ENCODE peak calls at places on chromosomes 2 and 18, in five cellular contexts. O is cardiac fibroblast, U is left lung, X is lung, J is fibroblast of mammary gland. C is an unnamed sample.

GRCh38 chr18:37634516-37634915 is 68.9 kb upstream of the CELF4 start:
- DNase-seq in X (peak), U (no peak), J (no peak), O (no peak), C (no peak)

GRCh38 chr18:55318864-55319516 is 269.0 kb downstream of the TCF4 start:
- DNase-seq in X (no peak), O (peak), J (peak), U (no peak), C (peak)

GRCh38 chr2:134693359-134694330 is 25.2 kb downstream of the TMEM163 start:
- DNase-seq in X (no peak), U (no peak), O (no peak), J (no peak), C (no peak)

GRCh38 chr2:205375453-205375852 is 306.8 kb upstream of the NRP2 start:
- DNase-seq in J (peak), O (no peak), X (no peak), U (no peak), C (no peak)

GRCh38 chr2:178870703-178871102 is 63.5 kb upstream of the TTN start:
- DNase-seq in X (no peak), O (peak), U (no peak), J (peak), C (peak)

GRCh38 chr2:32743480-32744236 is 115.8 kb downstream of the TTC27 start:
- DNase-seq in J (no peak), O (no peak), X (no peak), U (no peak), C (peak)

GRCh38 chr2:80852079-80852807 is 547.7 kb upstream of the LRRTM1 start:
- DNase-seq in U (no peak), O (no peak), X (no peak), J (no peak), C (no peak)

GRCh38 chr2:239193925-239194687 is 206.7 kb downstream of the HDAC4 start:
- DNase-seq in U (peak), X (no peak), O (no peak), J (peak), C (peak)

GRCh38 chr2:207334631-207335371 is 169.1 kb upstream of the KLF7 start:
- DNase-seq in O (peak), U (peak), J (peak), X (peak), C (peak)

GRCh38 chr2:65351234-65351947 is 81.0 kb downstream of the SPRED2 start:
- DNase-seq in J (no peak), U (peak), O (peak), X (no peak), C (peak)

GRCh38 chr2:68045337-68045736 is 17.5 kb downstream of the C1D start:
- DNase-seq in U (no peak), X (no peak), J (no peak), O (no peak), C (no peak)

DNA sequence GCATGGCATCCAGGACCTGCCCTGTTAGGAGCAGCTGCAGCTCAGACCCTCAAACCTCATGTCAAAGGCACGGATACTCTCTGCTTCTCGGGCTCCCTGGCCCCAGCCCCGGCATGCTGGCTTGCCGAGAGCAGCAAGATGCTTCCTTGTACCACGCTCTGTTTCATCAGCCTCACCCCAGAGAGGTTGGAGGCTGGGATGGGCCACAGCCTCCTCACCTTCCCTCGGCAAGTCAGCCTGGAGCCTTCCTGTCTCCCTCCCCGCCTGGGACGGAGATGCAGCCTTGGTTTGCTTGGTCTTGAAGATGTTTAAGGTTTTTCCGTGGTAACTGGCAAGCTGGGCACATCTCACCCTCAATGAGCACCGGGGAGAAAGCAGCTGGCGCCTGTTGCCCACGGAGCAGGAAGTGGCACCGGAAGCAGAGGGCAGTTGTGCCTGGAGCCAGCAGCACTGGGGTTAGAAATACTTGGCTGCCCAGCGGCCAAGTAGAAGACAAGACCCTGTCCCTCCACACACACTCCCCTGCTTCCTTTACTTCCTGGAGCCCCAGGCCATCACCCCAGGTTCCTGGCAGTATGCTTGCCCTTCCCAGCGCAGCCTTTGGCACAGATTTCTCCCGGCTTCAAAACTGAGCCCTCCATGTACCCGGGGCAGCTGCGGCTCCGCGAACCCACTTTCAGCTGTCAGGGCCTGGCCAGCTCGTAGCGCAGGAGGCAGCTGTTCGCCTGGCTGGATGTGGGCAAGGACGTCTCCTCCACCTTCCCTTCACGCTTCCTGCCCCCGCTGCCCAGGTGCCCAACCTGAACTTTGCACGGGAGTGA is 17.4 kb downstream of the FBLN7 start:
- DNase-seq in J (no peak), U (no peak), X (no peak), O (no peak), C (no peak)
- H3K4me3 ChIP-seq in J (no peak), U (no peak), X (no peak), O (no peak), C (no peak)

GRCh38 chr2:153622285-153622684 is 143.7 kb upstream of the RPRM start:
- DNase-seq in O (no peak), U (no peak), X (no peak), J (no peak), C (no peak)
- TF ChIP-seq CTCF in O (no peak), U (no peak), X (no peak), J (no peak), C (no peak)

DNA sequence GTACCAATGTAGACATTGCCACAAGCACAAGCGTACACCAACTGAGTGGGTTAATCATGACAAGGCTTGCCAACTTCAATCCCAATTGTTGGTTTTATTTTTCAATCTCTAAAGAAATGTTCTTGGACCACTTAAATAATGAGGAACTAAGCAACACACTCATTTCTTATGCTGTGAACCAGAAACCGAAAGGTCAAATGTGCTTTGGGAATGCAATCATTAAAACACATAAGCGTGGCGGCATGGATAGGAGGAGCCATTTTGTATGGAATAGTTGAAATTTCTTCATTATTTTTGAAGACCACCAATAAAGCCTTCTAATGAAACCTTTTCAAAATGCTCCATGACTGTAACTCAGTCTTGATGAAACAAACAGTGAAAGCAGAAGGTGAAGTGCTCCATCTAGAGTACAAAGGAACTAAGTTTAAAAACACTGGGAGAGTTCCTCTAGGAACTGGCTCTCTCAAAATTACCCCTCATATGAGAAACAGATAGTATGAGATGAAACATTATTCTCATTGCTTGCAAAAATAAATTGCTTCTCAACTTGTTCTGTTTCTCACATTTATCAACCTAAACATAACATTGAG is 113.2 kb upstream of the CHST9 start:
- DNase-seq in O (no peak), J (no peak), X (no peak), U (no peak), C (no peak)
- H3K4me3 ChIP-seq in O (no peak), J (no peak), X (no peak), U (no peak), C (no peak)

DNA sequence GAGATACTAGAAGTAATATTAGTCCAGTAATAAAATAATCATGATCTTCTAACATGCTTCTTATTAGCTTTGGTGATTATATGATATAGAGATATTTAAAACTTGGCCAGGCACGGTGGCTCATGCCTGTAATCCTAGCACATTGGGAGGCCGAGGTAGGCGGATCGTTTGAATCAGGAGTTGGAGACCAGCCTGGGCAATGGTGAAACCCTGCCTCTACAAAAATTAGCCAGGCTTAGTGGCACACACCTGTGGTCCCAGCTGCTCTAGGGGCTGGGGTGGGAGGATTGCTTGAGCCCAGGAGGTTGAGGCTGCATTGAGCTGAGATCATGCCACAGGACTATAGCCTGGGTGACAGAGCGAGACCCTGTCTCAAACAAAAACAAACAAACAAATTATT is 87.0 kb downstream of the WDR7 start:
- DNase-seq in U (no peak), J (no peak), O (no peak), X (no peak), C (no peak)
- TF ChIP-seq CTCF in U (no peak), J (no peak), O (no peak), X (no peak), C (no peak)

GRCh38 chr2:233358335-233358734 is 4.0 kb downstream of the DGKD start:
- DNase-seq in X (no peak), J (no peak), O (no peak), U (no peak), C (no peak)

GRCh38 chr2:233359823-233360222 is 5.5 kb downstream of the DGKD start:
- DNase-seq in O (no peak), U (no peak), X (no peak), J (no peak), C (no peak)

GRCh38 chr2:233360771-233361176 is 6.5 kb downstream of the DGKD start:
- DNase-seq in X (no peak), U (no peak), J (no peak), O (no peak), C (no peak)

GRCh38 chr2:233356546-233357308 is 2.4 kb downstream of the DGKD start:
- DNase-seq in J (no peak), X (no peak), O (no peak), U (no peak), C (no peak)

GRCh38 chr2:233358864-233359386 is 4.6 kb downstream of the DGKD start:
- DNase-seq in X (no peak), U (no peak), O (no peak), J (no peak), C (no peak)
- H3K4me3 ChIP-seq in X (no peak), U (no peak), O (no peak), J (no peak), C (no peak)

DNA sequence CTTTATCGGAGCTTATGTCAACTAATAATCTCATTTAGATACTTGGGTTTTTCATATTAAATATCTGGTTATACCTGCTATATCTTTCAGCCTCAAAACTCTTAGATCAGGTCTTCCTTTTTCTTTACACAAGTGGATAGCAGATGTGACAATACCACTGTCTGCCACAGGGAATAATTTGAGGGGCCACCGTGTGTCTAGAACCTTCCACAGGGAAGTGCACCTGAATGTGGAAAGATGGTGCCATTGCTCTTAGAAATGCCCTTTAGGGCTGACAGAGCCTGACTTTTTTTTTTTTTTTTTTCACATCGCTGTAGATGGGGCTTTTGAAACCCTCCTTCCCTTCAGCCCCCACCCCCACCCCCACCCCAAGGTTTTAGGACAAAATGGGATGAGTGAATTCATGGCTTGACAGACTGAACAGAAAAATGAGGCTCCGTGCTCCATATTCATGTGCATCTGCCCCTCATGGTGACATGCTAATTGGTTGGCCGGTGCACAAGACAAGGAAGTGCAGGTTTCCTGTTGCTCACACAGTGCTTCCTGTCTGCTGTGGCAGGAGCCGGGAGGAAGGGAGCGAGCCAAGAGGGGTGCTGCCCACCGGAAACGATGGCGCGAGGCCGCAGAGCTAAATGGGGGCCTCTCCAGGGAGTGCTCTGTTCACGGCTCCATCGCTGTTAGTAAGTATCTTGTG is 246.0 kb downstream of the LDLRAD4 start:
- DNase-seq in J (no peak), X (peak), U (peak), O (no peak), C (peak)
- TF ChIP-seq CTCF in J (no peak), X (no peak), U (no peak), O (no peak), C (no peak)

GRCh38 chr2:221574231-221574570 is 2.1 kb upstream of the EPHA4 start:
- DNase-seq in J (no peak), O (peak), U (no peak), X (no peak), C (no peak)
- H3K4me3 ChIP-seq in J (peak), O (peak), U (peak), X (no peak), C (peak)